ENCODE peak calls at places on chromosome 22, in six cellular contexts. I is left colon, D is posterior vena cava, J is LoVo, S is AG08396, T is RPMI7951. F is an unnamed sample.

GRCh38 chr22:36865346-36865745 is 4.5 kb downstream of the NCF4 start:
- DNase-seq in J (no peak), D (no peak), I (no peak), T (peak), S (no peak), F (no peak)

GRCh38 chr22:42990131-42990838 is 24.7 kb downstream of the PACSIN2 start:
- DNase-seq in T (peak), J (no peak), I (no peak), D (no peak), S (peak), F (peak)

GRCh38 chr22:21815357-21815756 is 52.1 kb downstream of the MAPK1 start:
- DNase-seq in J (no peak), I (no peak), T (no peak), D (no peak), S (no peak), F (no peak)

GRCh38 chr22:27224485-27225364 is 567.3 kb downstream of the MIAT start:
- DNase-seq in J (no peak), T (peak), D (no peak), I (no peak), S (no peak), F (no peak)

GRCh38 chr22:20439928-20440575 is 2.4 kb upstream of the SCARF2 start:
- DNase-seq in D (peak), S (no peak), T (no peak), J (no peak), I (no peak), F (no peak)

GRCh38 chr22:32361257-32361656 is 3.6 kb downstream of the RFPL3 start:
- DNase-seq in I (no peak), D (no peak), J (no peak), T (no peak), S (no peak), F (no peak)

GRCh38 chr22:39727541-39727940 is 157.0 kb downstream of the CACNA1I start:
- DNase-seq in S (peak), I (no peak), T (peak), J (peak), D (peak), F (peak)

GRCh38 chr22:33474587-33474986 is 416.4 kb upstream of the SYN3 start:
- DNase-seq in D (no peak), S (no peak), T (no peak), I (no peak), J (no peak), F (no peak)

GRCh38 chr22:37884420-37884819 is 21.7 kb upstream of the MICALL1 start:
- DNase-seq in T (no peak), I (no peak), D (no peak), J (no peak), S (no peak), F (no peak)

F was measured in HT1080.